ENCODE peak calls at places on chromosomes 1 and 21, in four cellular contexts. E is sigmoid colon, P is Peyer's patch, K is neural progenitor cell. H is an unnamed sample.
A peak's percentile ranks its signal among the peaks of the same experiment; 100 is the strongest.

GRCh38 chr1:92583821-92584760 is 97.4 kb upstream of the GFI1 start:
- DNase-seq in E (no peak), P (no peak), K (no peak), H (no peak)

GRCh38 chr1:153956997-153957715 is 1.3 kb downstream of the CRTC2 start:
- DNase-seq in E (no peak), P (no peak), K (no peak), H (no peak)

GRCh38 chr1:157274698-157275534 is 136.7 kb upstream of the ETV3 start:
- DNase-seq in E (no peak), P (no peak), K (no peak), H (no peak)

GRCh38 chr1:184838374-184838995 is 83.8 kb upstream of the EDEM3 start:
- DNase-seq in E (peak; percentile 93), P (no peak), K (no peak), H (peak; percentile 5)

GRCh38 chr1:87362834-87363426 is 34.2 kb downstream of the LMO4 start:
- DNase-seq in E (no peak), P (no peak), K (no peak), H (no peak)

GRCh38 chr1:41678141-41678878 is 193.8 kb upstream of the EDN2 start:
- DNase-seq in E (peak; percentile 87), P (no peak), K (no peak), H (no peak)

GRCh38 chr1:172176206-172176605 is 244.3 kb upstream of the C1orf105 start:
- DNase-seq in E (no peak), P (no peak), K (no peak), H (no peak)

GRCh38 chr1:202599669-202600431 is 110.4 kb downstream of the SYT2 start:
- DNase-seq in E (peak; percentile 87), P (peak; percentile 69), K (peak; percentile 81), H (no peak)

GRCh38 chr1:183783342-183783741 is 21.6 kb upstream of the RGL1 start:
- DNase-seq in E (no peak), P (no peak), K (no peak), H (no peak)

GRCh38 chr1:42639116-42639515 is 19.1 kb upstream of the PPIH start:
- DNase-seq in E (no peak), P (no peak), K (no peak), H (no peak)

GRCh38 chr1:234777850-234778214 is 167.9 kb upstream of the IRF2BP2 start:
- DNase-seq in E (no peak), P (no peak), K (no peak), H (no peak)

GRCh38 chr1:225474986-225475820 is 47.4 kb upstream of the LBR start:
- DNase-seq in E (peak; percentile 85), P (peak; percentile 88), K (peak; percentile 86), H (peak; percentile 44)

GRCh38 chr1:108082741-108083562 is 117.2 kb downstream of the SLC25A24 start:
- DNase-seq in E (no peak), P (no peak), K (peak; percentile 15), H (no peak)

GRCh38 chr21:41606706-41607105 is 98.7 kb upstream of the TMPRSS2 start:
- DNase-seq in E (peak; percentile 32), P (peak; percentile 37), K (no peak), H (no peak)

GRCh38 chr1:155392898-155393411 is 72.3 kb downstream of the RUSC1 start:
- DNase-seq in E (no peak), P (no peak), K (no peak), H (no peak)

GRCh38 chr1:232784794-232785193 is 20.4 kb upstream of the MAP10 start:
- DNase-seq in E (no peak), P (no peak), K (no peak), H (no peak)

GRCh38 chr1:244773513-244773912 is 61.9 kb upstream of the COX20 start:
- DNase-seq in E (no peak), P (no peak), K (no peak), H (no peak)

GRCh38 chr1:67945733-67946374 is 104.6 kb downstream of the DIRAS3 start:
- DNase-seq in E (no peak), P (no peak), K (no peak), H (no peak)

GRCh38 chr1:84969489-84970250 is 27.2 kb downstream of the MCOLN2 start:
- DNase-seq in E (no peak), P (no peak), K (no peak), H (no peak)

GRCh38 chr1:1539310-1540014 is 962 bp downstream of the TMEM240 start:
- DNase-seq in E (peak; percentile 81), P (no peak), K (peak; percentile 80), H (no peak)

GRCh38 chr1:152873495-152873894 is 4.6 kb upstream of the SMCP start:
- DNase-seq in E (no peak), P (no peak), K (no peak), H (no peak)

GRCh38 chr1:62784509-62785365 is 805 bp downstream of the ATG4C start:
- DNase-seq in E (no peak), P (no peak), K (no peak), H (no peak)

GRCh38 chr1:240691521-240692338 is 79.8 kb upstream of the GREM2 start:
- DNase-seq in E (peak; percentile 69), P (no peak), K (peak; percentile 65), H (no peak)

GRCh38 chr1:182971219-182971618 is 18.3 kb upstream of the SHCBP1L start:
- DNase-seq in E (no peak), P (no peak), K (no peak), H (no peak)

GRCh38 chr1:37040773-37041172 is 6.5 kb upstream of the GRIK3 start:
- DNase-seq in E (no peak), P (no peak), K (no peak), H (no peak)

GRCh38 chr21:36589352-36589971 is 109.5 kb upstream of the SIM2 start:
- DNase-seq in E (no peak), P (no peak), K (peak; percentile 19), H (no peak)

GRCh38 chr1:227791425-227792090 is 23.9 kb upstream of the PRSS38 start:
- DNase-seq in E (no peak), P (no peak), K (no peak), H (no peak)

GRCh38 chr1:150484431-150484830 is 2.8 kb upstream of the TARS2 start:
- DNase-seq in E (peak; percentile 14), P (no peak), K (no peak), H (no peak)

DNA sequence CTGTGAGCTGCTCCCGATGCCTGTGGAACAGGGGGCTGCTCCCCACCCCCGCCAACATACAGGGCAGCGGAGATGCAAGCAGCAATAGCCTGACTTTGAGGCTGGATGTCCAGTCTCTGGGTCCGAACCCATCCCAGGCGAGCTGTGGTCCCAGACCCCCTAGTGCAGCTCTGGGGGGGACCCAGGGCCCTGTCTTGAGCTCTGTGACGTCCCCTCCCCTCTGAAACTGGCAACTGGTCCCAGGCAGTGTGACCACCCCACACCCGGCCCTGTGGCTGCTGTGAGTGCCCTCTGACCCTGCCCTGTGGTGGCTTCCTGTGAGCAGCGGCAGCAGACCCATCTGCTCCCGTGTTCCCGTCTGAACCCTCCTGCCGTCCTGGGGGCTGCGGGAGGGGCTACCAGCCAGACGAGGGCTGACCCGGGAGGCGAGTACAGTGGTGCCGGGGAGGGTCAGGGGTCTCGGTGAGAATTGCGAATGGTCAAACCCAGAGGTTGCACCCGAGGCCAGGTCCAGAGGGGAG is 13.8 kb upstream of the COL6A2 start:
- DNase-seq in E (peak; percentile 60), P (no peak), K (no peak), H (no peak)
- H3K27ac ChIP-seq in E (peak overlapping the region; percentile 55), P (no peak overlapping the region), K (no peak overlapping the region), H (no peak overlapping the region)

GRCh38 chr1:10852998-10853520 is 56.6 kb upstream of the CASZ1 start:
- DNase-seq in E (no peak), P (no peak), K (no peak), H (no peak)

GRCh38 chr1:10851024-10852013 is 54.9 kb upstream of the CASZ1 start:
- DNase-seq in E (no peak), P (no peak), K (no peak), H (no peak)

GRCh38 chr1:10853701-10854100 is 57.3 kb upstream of the CASZ1 start:
- DNase-seq in E (no peak), P (no peak), K (no peak), H (no peak)

GRCh38 chr1:10852486-10852885 is 56.0 kb upstream of the CASZ1 start:
- DNase-seq in E (no peak), P (no peak), K (no peak), H (no peak)

GRCh38 chr1:10852018-10852417 is 55.6 kb upstream of the CASZ1 start:
- DNase-seq in E (no peak), P (no peak), K (no peak), H (no peak)
- H3K27me3 ChIP-seq in E (no peaks in the 10 kb centered on the region), P (no peaks in the 10 kb centered on the region), K (no peaks in the 10 kb centered on the region), H (no peaks in the 10 kb centered on the region)

GRCh38 chr1:17759114-17759513 is 4.0 kb downstream of the ACTL8 start:
- DNase-seq in E (no peak), P (no peak), K (no peak), H (no peak)
- H3K9me3 ChIP-seq in E (peaks cover 30% of the 10 kb centered on the region), P (no peaks in the 10 kb centered on the region), K (peaks cover 15% of the 10 kb centered on the region), H (peaks cover 30% of the 10 kb centered on the region)

DNA sequence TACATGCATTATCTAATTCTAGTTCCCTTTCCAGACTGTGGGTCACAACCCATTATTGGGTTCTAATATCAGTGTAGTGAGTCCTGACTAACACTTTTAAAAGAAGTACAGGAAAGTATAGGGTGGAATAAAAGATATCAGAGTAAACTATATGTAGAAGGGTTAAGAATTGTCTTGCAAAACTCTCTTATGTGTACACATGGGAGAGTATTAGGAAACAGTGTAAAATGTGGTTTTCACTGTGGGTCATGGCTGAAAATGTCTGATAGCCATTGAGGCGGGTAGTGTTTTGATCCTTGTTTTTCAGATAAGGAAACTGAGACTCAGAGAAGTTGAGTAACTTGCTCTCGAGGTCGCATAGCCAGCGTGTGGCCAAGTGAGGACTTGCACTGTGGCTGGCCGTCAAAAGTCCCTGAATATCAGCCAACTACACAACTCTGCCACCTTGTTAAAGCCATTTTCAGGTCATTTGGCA is 18.5 kb upstream of the MTARC1 start:
- DNase-seq in E (no peak), P (no peak), K (no peak), H (no peak)
- H3K27ac ChIP-seq in E (peak overlapping the region; percentile 51), P (peak overlapping the region; percentile 23), K (no peak overlapping the region), H (no peak overlapping the region)

DNA sequence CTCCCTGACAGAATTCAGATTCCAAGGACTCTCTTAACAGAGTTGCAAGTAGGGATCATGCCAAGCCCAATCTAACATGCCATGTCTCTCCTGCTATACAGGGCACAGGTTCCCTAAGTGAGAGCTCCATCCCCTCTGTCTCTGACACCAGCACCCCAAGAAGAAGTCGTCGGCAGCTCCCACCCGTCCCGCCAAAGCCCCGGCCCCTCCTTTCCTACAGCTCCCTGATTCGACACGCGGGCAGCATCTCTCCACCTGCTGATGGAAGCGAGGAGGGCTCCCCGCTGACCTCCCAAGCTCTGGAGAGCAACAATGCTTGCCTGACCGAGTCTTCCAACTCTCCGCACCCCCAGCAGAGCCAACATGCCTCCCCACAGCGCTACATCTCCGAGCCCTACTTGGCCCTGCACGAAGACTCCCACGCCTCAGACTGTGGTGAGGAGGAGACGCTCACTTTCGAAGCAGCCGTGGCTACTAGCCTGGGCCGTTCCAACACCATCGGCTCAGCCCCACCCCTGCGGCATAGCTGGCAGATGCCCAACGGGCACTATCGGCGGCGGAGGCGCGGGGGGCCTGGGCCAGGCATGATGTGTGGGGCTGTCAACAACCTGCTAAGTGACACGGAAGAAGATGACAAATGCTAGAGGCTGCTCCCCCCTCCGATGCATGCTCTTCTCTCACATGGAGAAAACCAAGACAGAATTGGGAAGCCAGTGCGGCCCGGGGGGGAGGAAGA is 263.2 kb downstream of the ZNF648 start:
- DNase-seq in E (no peak), P (no peak), K (no peak), H (no peak)
- H3K27me3 ChIP-seq in E (no peaks in the 10 kb centered on the region), P (no peaks in the 10 kb centered on the region), K (no peaks in the 10 kb centered on the region), H (no peaks in the 10 kb centered on the region)

DNA sequence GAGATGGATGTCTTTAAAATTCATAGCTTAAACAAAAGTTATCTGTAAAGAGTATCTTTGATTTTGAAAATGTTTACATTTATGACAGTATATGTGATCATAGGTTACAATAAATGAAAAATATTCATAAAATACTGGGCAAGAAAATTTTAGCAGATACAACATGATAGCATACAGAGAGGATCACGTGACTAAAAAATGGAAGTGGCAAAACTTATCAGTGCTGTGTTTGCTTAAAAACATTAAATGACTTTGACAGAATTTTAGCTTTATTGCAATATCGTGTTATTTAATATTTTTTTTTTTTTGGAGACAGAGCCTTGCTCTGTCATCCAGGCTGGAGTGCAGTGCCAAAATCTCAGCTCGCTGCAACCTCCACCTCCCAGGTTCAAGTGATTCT is 2294.1 kb downstream of the NCAM2 start:
- DNase-seq in E (no peak), P (no peak), K (no peak), H (no peak)
- H3K9me3 ChIP-seq in E (no peaks in the 10 kb centered on the region), P (no peaks in the 10 kb centered on the region), K (no peaks in the 10 kb centered on the region), H (no peaks in the 10 kb centered on the region)